ENCODE peak calls at places on chromosomes 7 and 10, in eight cellular contexts. B is CD4-positive, alpha-beta T cell; L is SK-N-SH; H is CD8-positive, alpha-beta memory T cell; Y is left ventricle myocardium inferior; Q is fibroblast of lung; Z is IMR-90; R is ascending aorta. S is an unnamed sample.
A peak's percentile ranks its signal among the peaks of the same experiment; 100 is the strongest.

GRCh38 chr10:59678884-59679301 is 30.8 kb downstream of the SLC16A9 start:
- DNase-seq in B (no peak), L (no peak), H (no peak), Y (no peak), Q (peak; percentile 84), Z (no peak), R (no peak), S (no peak)

GRCh38 chr7:103889451-103889850 is 100.0 kb downstream of the RELN start:
- DNase-seq in B (no peak), L (no peak), H (no peak), Y (no peak), Q (no peak), Z (no peak), R (no peak), S (no peak)

GRCh38 chr7:71414490-71414889 is 282.5 kb downstream of the GALNT17 start:
- DNase-seq in B (no peak), L (no peak), H (no peak), Y (peak; percentile 78), Q (no peak), Z (no peak), R (no peak), S (no peak)

GRCh38 chr7:86916277-86916825 is 143.1 kb downstream of the ELAPOR2 start:
- DNase-seq in B (no peak), L (no peak), H (no peak), Y (no peak), Q (no peak), Z (no peak), R (no peak), S (no peak)

GRCh38 chr7:158737064-158737695 is 32.6 kb upstream of the NCAPG2 start:
- DNase-seq in B (no peak), L (no peak), H (no peak), Y (no peak), Q (no peak), Z (no peak), R (no peak), S (no peak)

GRCh38 chr10:127064474-127064873 is 131.9 kb downstream of the INSYN2A start:
- DNase-seq in B (no peak), L (no peak), H (no peak), Y (no peak), Q (no peak), Z (no peak), R (no peak), S (no peak)

GRCh38 chr7:4265056-4265455 is 417.0 kb upstream of the FOXK1 start:
- DNase-seq in B (no peak), L (no peak), H (no peak), Y (no peak), Q (no peak), Z (no peak), R (peak; percentile 48), S (peak; percentile 75)

GRCh38 chr10:23512355-23513058 is 73.6 kb downstream of the OTUD1 start:
- DNase-seq in B (no peak), L (no peak), H (no peak), Y (no peak), Q (peak; percentile 2), Z (peak; percentile 57), R (no peak), S (no peak)

GRCh38 chr7:132932321-132933075 is 149.4 kb downstream of the CHCHD3 start:
- DNase-seq in B (no peak), L (no peak), H (no peak), Y (no peak), Q (peak; percentile 27), Z (peak; percentile 2), R (no peak), S (no peak)

GRCh38 chr7:158655507-158655906 is 49.1 kb downstream of the NCAPG2 start:
- DNase-seq in B (no peak), L (no peak), H (no peak), Y (no peak), Q (no peak), Z (no peak), R (no peak), S (no peak)

GRCh38 chr10:31646519-31646918 is 282.1 kb downstream of the ARHGAP12 start:
- DNase-seq in B (no peak), L (no peak), H (no peak), Y (no peak), Q (peak; percentile 56), Z (no peak), R (no peak), S (no peak)

GRCh38 chr10:112960151-112960681 is 10.2 kb downstream of the TCF7L2 start:
- DNase-seq in B (no peak), L (no peak), H (no peak), Y (no peak), Q (peak; percentile 67), Z (no peak), R (no peak), S (no peak)

GRCh38 chr10:58963723-58964124 is 212.7 kb upstream of the PHYHIPL start:
- DNase-seq in B (no peak), L (no peak), H (no peak), Y (no peak), Q (no peak), Z (no peak), R (no peak), S (no peak)

GRCh38 chr10:24722676-24723385 is 856 bp downstream of the ARHGAP21 start:
- DNase-seq in B (peak; percentile 18), L (peak; percentile 84), H (peak; percentile 31), Y (peak; percentile 76), Q (peak; percentile 56), Z (peak; percentile 40), R (peak; percentile 73), S (peak; percentile 84)

GRCh38 chr10:227014-227413 is 91.8 kb downstream of the ZMYND11 start:
- DNase-seq in B (no peak), L (no peak), H (no peak), Y (no peak), Q (peak; percentile 13), Z (peak; percentile 39), R (no peak), S (no peak)

GRCh38 chr10:12180221-12180974 is 15.3 kb downstream of the NUDT5 start:
- DNase-seq in B (no peak), L (no peak), H (no peak), Y (no peak), Q (no peak), Z (no peak), R (no peak), S (no peak)

GRCh38 chr10:70381491-70382421 is 669 bp downstream of the LRRC20 start:
- DNase-seq in B (no peak), L (peak; percentile 92), H (no peak), Y (peak; percentile 68), Q (peak; percentile 28), Z (peak; percentile 13), R (peak; percentile 73), S (peak; percentile 83)

GRCh38 chr10:85045046-85045445 is 716.7 kb downstream of the CCSER2 start:
- DNase-seq in B (no peak), L (no peak), H (no peak), Y (no peak), Q (no peak), Z (no peak), R (no peak), S (no peak)

DNA sequence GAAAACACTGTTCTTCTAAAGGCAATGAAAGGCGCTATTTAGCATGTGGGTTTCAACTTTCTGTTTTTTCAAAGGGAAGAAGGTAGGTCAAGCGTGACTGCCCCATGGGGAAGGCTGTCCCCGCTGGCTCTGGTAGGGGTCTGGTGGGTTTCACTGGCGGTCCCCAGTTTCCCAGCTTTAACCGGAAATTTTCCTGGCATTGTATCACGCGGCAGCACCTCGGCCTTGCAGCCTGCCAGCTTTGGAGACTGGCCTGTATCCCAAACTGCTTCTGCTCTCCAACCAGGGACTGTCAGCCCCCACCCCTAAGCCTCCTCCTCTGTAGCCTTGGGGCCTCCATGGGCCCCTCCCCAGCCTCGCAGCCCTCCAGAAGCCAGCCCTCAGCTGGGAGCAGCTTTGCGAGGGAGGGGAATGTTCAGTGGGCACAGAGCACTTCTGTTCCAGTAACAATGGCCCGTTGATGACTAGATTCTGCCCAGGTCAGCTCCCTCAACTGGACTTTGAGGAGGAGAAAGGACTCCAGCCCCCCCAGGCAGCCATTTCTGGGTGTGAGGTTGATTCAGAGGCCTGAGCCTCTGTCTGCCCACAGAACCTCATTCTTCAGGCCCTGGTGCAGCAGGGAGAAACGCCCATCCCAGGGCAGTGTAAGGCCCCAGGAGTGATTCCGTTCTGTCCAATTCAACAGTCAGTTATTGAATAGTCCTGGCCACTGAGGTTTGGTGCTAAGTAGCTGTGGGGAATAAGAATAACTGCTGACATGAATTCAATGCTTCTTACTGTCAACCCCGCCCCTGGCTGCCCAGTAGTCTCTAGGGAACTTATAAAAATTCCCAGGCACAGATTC is 17.1 kb downstream of the CHST3 start:
- DNase-seq in B (no peak), L (peak; percentile 47), H (no peak), Y (no peak), Q (peak; percentile 82), Z (no peak), R (no peak), S (peak; percentile 71)
- H3K27ac ChIP-seq in B (no peak overlapping the region), L (no peak overlapping the region), H (peak overlapping the region; percentile 38), Y (peak overlapping the region; percentile 89), Q (peak overlapping the region; percentile 37), Z (peak overlapping the region; percentile 62), R (peak overlapping the region; percentile 90), S (no peak overlapping the region)

DNA sequence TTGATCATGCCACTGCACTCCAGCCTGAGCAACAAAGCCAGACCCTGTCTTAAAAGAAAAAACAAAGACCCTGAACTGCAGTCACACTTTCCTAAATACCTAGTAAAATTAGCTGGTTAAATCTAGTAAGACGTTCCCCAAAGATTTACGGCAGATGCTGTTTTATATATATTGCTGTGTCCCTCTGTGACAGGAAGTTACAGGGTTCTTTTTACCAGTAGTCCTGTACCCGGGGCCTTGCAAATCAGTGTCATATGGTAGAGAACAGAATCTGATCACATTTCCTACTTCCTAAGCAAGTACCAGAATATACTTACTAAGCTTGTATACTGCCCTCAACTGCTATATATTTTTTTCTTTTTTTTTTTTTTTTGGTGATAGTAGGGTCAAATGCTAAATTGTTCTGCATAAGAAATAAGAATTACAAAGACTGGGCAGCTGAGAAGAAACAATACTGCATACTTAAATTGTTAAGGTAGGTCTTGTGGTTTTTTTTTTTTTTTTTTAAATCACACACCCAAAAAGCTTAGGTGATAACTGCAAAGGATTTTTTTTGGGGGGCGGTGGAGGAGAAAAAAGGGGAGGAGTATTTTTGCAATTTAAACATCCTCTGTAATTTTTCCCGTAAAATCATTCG is 27.3 kb upstream of the KMT2E start:
- DNase-seq in B (no peak), L (no peak), H (no peak), Y (no peak), Q (no peak), Z (no peak), R (no peak), S (no peak)
- H3K27ac ChIP-seq in B (peak overlapping the region; percentile 31), L (peak overlapping the region; percentile 98), H (no peak overlapping the region), Y (peak overlapping the region; percentile 98), Q (no peak overlapping the region), Z (no peak overlapping the region), R (peak overlapping the region; percentile 91), S (peak overlapping the region; percentile 96)

GRCh38 chr10:78222096-78222790 is 188.6 kb downstream of the RPS24 start:
- DNase-seq in B (no peak), L (no peak), H (no peak), Y (no peak), Q (no peak), Z (no peak), R (no peak), S (peak; percentile 68)
- H3K27ac ChIP-seq in B (no peak overlapping the region), L (no peak overlapping the region), H (no peak overlapping the region), Y (no peak overlapping the region), Q (no peak overlapping the region), Z (no peak overlapping the region), R (no peak overlapping the region), S (no peak overlapping the region)

GRCh38 chr10:95605163-95605562 is 44.0 kb upstream of the SORBS1 start:
- DNase-seq in B (no peak), L (no peak), H (no peak), Y (no peak), Q (peak; percentile 4), Z (no peak), R (peak; percentile 80), S (no peak)
- H3K27ac ChIP-seq in B (no peak overlapping the region), L (no peak overlapping the region), H (no peak overlapping the region), Y (peak overlapping the region; percentile 54), Q (no peak overlapping the region), Z (no peak overlapping the region), R (peak overlapping the region; percentile 83), S (no peak overlapping the region)

GRCh38 chr7:44956157-44956766 is 22.6 kb downstream of the MYO1G start:
- DNase-seq in B (no peak), L (peak; percentile 11), H (no peak), Y (no peak), Q (no peak), Z (no peak), R (no peak), S (no peak)
- H3K27ac ChIP-seq in B (no peak overlapping the region), L (no peak overlapping the region), H (no peak overlapping the region), Y (no peak overlapping the region), Q (no peak overlapping the region), Z (no peak overlapping the region), R (no peak overlapping the region), S (no peak overlapping the region)